ENCODE peak calls at places on chromosomes 11 and 22, in eight cellular contexts. B is brain microvascular endothelial cell; R is CD4-positive, alpha-beta T cell; P is effector memory CD4-positive, alpha-beta T cell; J is foreskin keratinocyte; N is astrocyte; I is kidney; V is heart left ventricle. S is an unnamed sample.
A peak's percentile ranks its signal among the peaks of the same experiment; 100 is the strongest.

GRCh38 chr11:45885274-45885920 is at the start of gene MAPK8IP1:
- DNase-seq in B (no peak), R (peak; percentile 40), P (peak; percentile 41), J (no peak), N (no peak), I (peak; percentile 78), V (peak; percentile 59), S (no peak)

GRCh38 chr22:37545703-37546435 is 14.4 kb upstream of the CDC42EP1 start:
- DNase-seq in B (peak; percentile 83), R (no peak), P (no peak), J (no peak), N (peak; percentile 89), I (peak; percentile 98), V (peak; percentile 94), S (no peak)

GRCh38 chr11:110098645-110099044 is 5.5 kb downstream of the ZC3H12C start:
- DNase-seq in B (no peak), R (no peak), P (no peak), J (peak; percentile 23), N (no peak), I (no peak), V (no peak), S (no peak)

GRCh38 chr22:43169310-43170130 is 17.4 kb downstream of the TTLL12 start:
- DNase-seq in B (no peak), R (no peak), P (no peak), J (no peak), N (no peak), I (peak; percentile 59), V (no peak), S (no peak)

GRCh38 chr22:46068908-46069481 is 81.3 kb upstream of the PPARA start:
- DNase-seq in B (no peak), R (no peak), P (no peak), J (no peak), N (peak; percentile 84), I (peak; percentile 65), V (no peak), S (no peak)

GRCh38 chr22:19543970-19544708 is 19.9 kb upstream of the CLDN5 start:
- DNase-seq in B (no peak), R (no peak), P (no peak), J (no peak), N (no peak), I (no peak), V (no peak), S (no peak)

GRCh38 chr11:45736424-45736823 is 68.5 kb upstream of the SLC35C1 start:
- DNase-seq in B (no peak), R (no peak), P (no peak), J (peak; percentile 95), N (peak; percentile 16), I (no peak), V (no peak), S (peak; percentile 96)

GRCh38 chr22:19974233-19974861 is 32.7 kb upstream of the TXNRD2 start:
- DNase-seq in B (peak; percentile 42), R (no peak), P (no peak), J (no peak), N (peak; percentile 69), I (no peak), V (no peak), S (no peak)

GRCh38 chr22:28750471-28750881 is 8.6 kb downstream of the HSCB start:
- DNase-seq in B (peak; percentile 72), R (no peak), P (no peak), J (no peak), N (peak; percentile 84), I (no peak), V (no peak), S (no peak)

GRCh38 chr11:66288138-66288865 is 641 bp downstream of the YIF1A start:
- DNase-seq in B (no peak), R (no peak), P (no peak), J (no peak), N (no peak), I (peak; percentile 87), V (no peak), S (no peak)

GRCh38 chr11:67544591-67545242 is 21.5 kb upstream of the CABP2 start:
- DNase-seq in B (no peak), R (no peak), P (no peak), J (no peak), N (no peak), I (no peak), V (no peak), S (no peak)

GRCh38 chr11:108871867-108872266 is 207.0 kb downstream of the DDX10 start:
- DNase-seq in B (no peak), R (no peak), P (no peak), J (no peak), N (no peak), I (no peak), V (no peak), S (no peak)
- H3K27ac ChIP-seq in B (peak overlapping the region; percentile 90), R (no peak overlapping the region), P (no peak overlapping the region), J (no peak overlapping the region), N (peak overlapping the region; percentile 94), I (no peak overlapping the region), V (no peak overlapping the region), S (peak overlapping the region; percentile 76)

DNA sequence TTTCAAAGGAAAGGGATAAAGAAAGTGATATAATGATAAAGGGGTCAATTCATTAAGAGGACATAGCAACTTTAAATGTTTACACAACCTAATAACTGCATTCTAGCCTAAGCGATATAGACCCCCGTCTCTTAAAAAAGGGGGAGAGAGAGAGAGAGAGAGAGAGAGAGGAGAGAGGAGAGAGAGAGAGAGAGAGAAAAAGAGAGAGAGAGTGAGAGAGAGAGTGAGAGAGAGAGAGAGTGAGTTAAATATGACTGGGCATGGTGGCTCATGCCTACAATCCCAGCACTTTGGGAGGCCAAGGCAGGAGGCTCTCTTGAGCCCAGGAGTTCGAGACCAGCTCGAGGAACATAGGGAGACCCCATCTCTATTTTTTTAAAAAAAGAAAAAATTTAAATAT is 90.2 kb upstream of the GAL start:
- DNase-seq in B (no peak), R (no peak), P (no peak), J (no peak), N (no peak), I (no peak), V (no peak), S (no peak)
- H3K27ac ChIP-seq in B (no peak overlapping the region), R (no peak overlapping the region), P (no peak overlapping the region), J (no peak overlapping the region), N (no peak overlapping the region), I (no peak overlapping the region), V (no peak overlapping the region), S (no peak overlapping the region)

GRCh38 chr11:114162719-114163123 is 103.2 kb downstream of the ZBTB16 start:
- DNase-seq in B (peak; percentile 96), R (no peak), P (no peak), J (peak; percentile 93), N (peak; percentile 93), I (peak; percentile 95), V (peak; percentile 91), S (peak; percentile 81)

GRCh38 chr11:114163231-114163631 is 103.7 kb downstream of the ZBTB16 start:
- DNase-seq in B (peak; percentile 44), R (no peak), P (no peak), J (peak; percentile 56), N (peak; percentile 29), I (no peak), V (no peak), S (no peak)

GRCh38 chr11:114163830-114164401 is 104.4 kb downstream of the ZBTB16 start:
- DNase-seq in B (no peak), R (no peak), P (no peak), J (no peak), N (no peak), I (no peak), V (no peak), S (no peak)

GRCh38 chr11:114165326-114166230 is 106.1 kb downstream of the ZBTB16 start:
- DNase-seq in B (no peak), R (no peak), P (no peak), J (no peak), N (no peak), I (no peak), V (no peak), S (no peak)

GRCh38 chr11:114164546-114164945 is 105.0 kb downstream of the ZBTB16 start:
- DNase-seq in B (no peak), R (no peak), P (no peak), J (no peak), N (no peak), I (no peak), V (no peak), S (no peak)
- H3K27ac ChIP-seq in B (no peak overlapping the region), R (no peak overlapping the region), P (no peak overlapping the region), J (peak overlapping the region; percentile 95), N (no peak overlapping the region), I (peak overlapping the region; percentile 91), V (peak overlapping the region; percentile 87), S (peak overlapping the region; percentile 93)

GRCh38 chr11:64072403-64072802 is 36.7 kb downstream of the FLRT1 start:
- DNase-seq in B (no peak), R (no peak), P (no peak), J (no peak), N (no peak), I (no peak), V (no peak), S (no peak)
- H3K27ac ChIP-seq in B (no peak overlapping the region), R (no peak overlapping the region), P (no peak overlapping the region), J (no peak overlapping the region), N (no peak overlapping the region), I (no peak overlapping the region), V (no peak overlapping the region), S (no peak overlapping the region)

GRCh38 chr11:35138058-35138457 is 913 bp upstream of the CD44 start:
- DNase-seq in B (no peak), R (no peak), P (no peak), J (no peak), N (peak; percentile 66), I (no peak), V (no peak), S (no peak)
- H3K27ac ChIP-seq in B (no peak overlapping the region), R (peak overlapping the region; percentile 97), P (peak overlapping the region; percentile 97), J (no peak overlapping the region), N (no peak overlapping the region), I (no peak overlapping the region), V (peak overlapping the region; percentile 97), S (no peak overlapping the region)

GRCh38 chr11:16790484-16791240 is 52.2 kb downstream of the C11orf58 start:
- DNase-seq in B (no peak), R (no peak), P (no peak), J (no peak), N (no peak), I (no peak), V (no peak), S (no peak)
- H3K27ac ChIP-seq in B (peak overlapping the region; percentile 95), R (no peak overlapping the region), P (no peak overlapping the region), J (no peak overlapping the region), N (peak overlapping the region; percentile 91), I (no peak overlapping the region), V (peak overlapping the region; percentile 71), S (no peak overlapping the region)

GRCh38 chr22:32237905-32238304 is 17.2 kb downstream of the SLC5A4 start:
- DNase-seq in B (no peak), R (no peak), P (no peak), J (no peak), N (no peak), I (no peak), V (no peak), S (no peak)
- H3K27ac ChIP-seq in B (no peak overlapping the region), R (no peak overlapping the region), P (no peak overlapping the region), J (no peak overlapping the region), N (no peak overlapping the region), I (no peak overlapping the region), V (no peak overlapping the region), S (no peak overlapping the region)

DNA sequence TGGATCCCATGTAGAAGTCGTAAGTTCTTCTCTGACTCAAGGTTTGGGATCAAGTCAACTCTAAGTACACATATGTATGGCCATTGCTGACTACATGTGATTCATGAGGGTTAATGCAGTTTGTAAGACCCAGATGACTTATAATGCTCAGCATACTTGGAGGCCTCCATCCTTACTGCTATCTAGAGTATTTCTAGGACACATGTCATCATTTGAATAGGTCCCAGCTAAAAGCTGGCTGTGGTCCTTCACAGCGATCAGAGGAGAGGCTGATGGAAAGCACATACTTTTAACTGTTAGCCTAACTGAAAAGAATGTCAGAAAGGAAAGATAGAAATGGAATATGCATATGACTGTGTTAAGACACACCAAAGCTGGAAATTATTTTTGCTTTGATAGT is 76.2 kb downstream of the NTM start:
- DNase-seq in B (no peak), R (no peak), P (no peak), J (no peak), N (no peak), I (no peak), V (no peak), S (no peak)
- H3K27ac ChIP-seq in B (no peak overlapping the region), R (no peak overlapping the region), P (no peak overlapping the region), J (no peak overlapping the region), N (no peak overlapping the region), I (no peak overlapping the region), V (no peak overlapping the region), S (no peak overlapping the region)

S was measured in epithelial cell of prostate.